ENCODE peak calls at places on chromosomes 5 and 9, in four cellular contexts. F, P, V and M are unnamed samples.

GRCh38 chr5:89276566-89277305 is 393.8 kb upstream of the MEF2C start:
- DNase-seq in F (no peak), P (peak), V (no peak), M (no peak)

GRCh38 chr5:154042751-154043150 is 4.0 kb downstream of the MFAP3 start:
- DNase-seq in F (no peak), P (no peak), V (no peak), M (no peak)

GRCh38 chr5:90226433-90227099 is 183.0 kb downstream of the CETN3 start:
- DNase-seq in F (no peak), P (no peak), V (no peak), M (no peak)

GRCh38 chr5:31901807-31902530 is 263.0 kb downstream of the PDZD2 start:
- DNase-seq in F (no peak), P (peak), V (no peak), M (no peak)

GRCh38 chr5:74632947-74633356 is 7.6 kb downstream of the ENC1 start:
- DNase-seq in F (no peak), P (peak), V (peak), M (no peak)

GRCh38 chr5:92890841-92891244 is 690.2 kb downstream of the NR2F1-AS1 start:
- DNase-seq in F (no peak), P (peak), V (no peak), M (no peak)

GRCh38 chr9:124212381-124213050 is 45.2 kb upstream of the NEK6 start:
- DNase-seq in F (no peak), P (peak), V (no peak), M (peak)

GRCh38 chr9:108786756-108787663 is 68.8 kb downstream of the ACTL7B start:
- DNase-seq in F (no peak), P (peak), V (peak), M (no peak)

GRCh38 chr9:137708590-137709284 is 89.9 kb downstream of the EHMT1 start:
- DNase-seq in F (no peak), P (no peak), V (no peak), M (peak)

GRCh38 chr5:169153405-169153804 is 147.5 kb downstream of the SLIT3 start:
- DNase-seq in F (no peak), P (no peak), V (no peak), M (no peak)

GRCh38 chr9:71760901-71761300 is 7.4 kb downstream of the CEMIP2 start:
- DNase-seq in F (no peak), P (no peak), V (peak), M (no peak)

GRCh38 chr9:14205463-14205862 is 108.5 kb downstream of the NFIB start:
- DNase-seq in F (no peak), P (peak), V (no peak), M (no peak)

GRCh38 chr9:20321683-20322082 is 300.6 kb downstream of the MLLT3 start:
- DNase-seq in F (no peak), P (no peak), V (no peak), M (no peak)

GRCh38 chr5:57416246-57416996 is 66.2 kb downstream of the ACTBL2 start:
- DNase-seq in F (no peak), P (no peak), V (peak), M (no peak)

GRCh38 chr5:99169309-99169708 is 240.5 kb upstream of the CHD1 start:
- DNase-seq in F (no peak), P (peak), V (peak), M (no peak)